ENCODE peak calls at places on chromosomes 7 and 10, in six cellular contexts. One of them, this sample, is unnamed.

GRCh38 chr10:97411411-97411810 is 10.3 kb upstream of the RRP12 start:
- DNase-seq in HCT116: no peak
- DNase-seq in IMR-90: peak; percentile 37
- DNase-seq in HepG2: peak; percentile 90
- DNase-seq in K562: no peak
- DNase-seq in GM12878: no peak
- DNase-seq in this sample: no peak

GRCh38 chr7:129271500-129272355 is 46.9 kb downstream of the AHCYL2 start:
- DNase-seq in HCT116: peak; percentile 38
- DNase-seq in IMR-90: peak; percentile 43
- DNase-seq in HepG2: peak; percentile 64
- DNase-seq in K562: peak; percentile 79
- DNase-seq in GM12878: peak; percentile 21
- DNase-seq in this sample: peak; percentile 69

GRCh38 chr7:44473295-44473694 is 17.2 kb downstream of the NUDCD3 start:
- DNase-seq in HCT116: no peak
- DNase-seq in IMR-90: peak; percentile 45
- DNase-seq in HepG2: peak; percentile 92
- DNase-seq in K562: no peak
- DNase-seq in GM12878: no peak
- DNase-seq in this sample: no peak

GRCh38 chr7:68476966-68477365 is 1121.3 kb upstream of the AUTS2 start:
- DNase-seq in HCT116: no peak
- DNase-seq in IMR-90: no peak
- DNase-seq in HepG2: no peak
- DNase-seq in K562: no peak
- DNase-seq in GM12878: no peak
- DNase-seq in this sample: no peak

GRCh38 chr7:120993011-120993574 is 4.6 kb downstream of the CPED1 start:
- DNase-seq in HCT116: no peak
- DNase-seq in IMR-90: peak; percentile 26
- DNase-seq in HepG2: no peak
- DNase-seq in K562: no peak
- DNase-seq in GM12878: no peak
- DNase-seq in this sample: no peak

GRCh38 chr7:120931243-120931642 is 19.3 kb upstream of the ING3 start:
- DNase-seq in HCT116: no peak
- DNase-seq in IMR-90: peak; percentile 4
- DNase-seq in HepG2: no peak
- DNase-seq in K562: no peak
- DNase-seq in GM12878: no peak
- DNase-seq in this sample: peak; percentile 76

GRCh38 chr10:97180367-97180763 is 5.4 kb downstream of the SLIT1 start:
- DNase-seq in HCT116: no peak
- DNase-seq in IMR-90: no peak
- DNase-seq in HepG2: no peak
- DNase-seq in K562: no peak
- DNase-seq in GM12878: no peak
- DNase-seq in this sample: no peak

GRCh38 chr10:102335184-102335583 is 60.3 kb upstream of the NFKB2 start:
- DNase-seq in HCT116: no peak
- DNase-seq in IMR-90: peak; percentile 15
- DNase-seq in HepG2: no peak
- DNase-seq in K562: no peak
- DNase-seq in GM12878: no peak
- DNase-seq in this sample: no peak

GRCh38 chr10:12129222-12130111 is at the start of gene SEC61A2:
- DNase-seq in HCT116: peak; percentile 73
- DNase-seq in IMR-90: peak; percentile 84
- DNase-seq in HepG2: peak; percentile 77
- DNase-seq in K562: peak; percentile 100
- DNase-seq in GM12878: peak; percentile 53
- DNase-seq in this sample: peak; percentile 91
- TF ChIP-seq POLR2A in HCT116: peak; percentile 9
- TF ChIP-seq POLR2A in IMR-90: peak; percentile 40
- TF ChIP-seq POLR2A in HepG2: peak; percentile 90
- TF ChIP-seq POLR2A in K562: peak; percentile 84
- TF ChIP-seq POLR2A in GM12878: peak; percentile 91
- TF ChIP-seq POLR2A in this sample: peak; percentile 76

GRCh38 chr10:7090529-7090928 is 320.3 kb downstream of the SFMBT2 start:
- DNase-seq in HCT116: no peak
- DNase-seq in IMR-90: peak; percentile 51
- DNase-seq in HepG2: no peak
- DNase-seq in K562: no peak
- DNase-seq in GM12878: no peak
- DNase-seq in this sample: no peak

GRCh38 chr10:7082967-7083366 is 327.9 kb downstream of the SFMBT2 start:
- DNase-seq in HCT116: no peak
- DNase-seq in IMR-90: peak; percentile 12
- DNase-seq in HepG2: no peak
- DNase-seq in K562: no peak
- DNase-seq in GM12878: no peak
- DNase-seq in this sample: no peak

GRCh38 chr10:7084255-7085005 is 326.4 kb downstream of the SFMBT2 start:
- DNase-seq in HCT116: no peak
- DNase-seq in IMR-90: peak; percentile 33
- DNase-seq in HepG2: no peak
- DNase-seq in K562: no peak
- DNase-seq in GM12878: no peak
- DNase-seq in this sample: no peak

GRCh38 chr10:7085913-7086589 is 324.8 kb downstream of the SFMBT2 start:
- DNase-seq in HCT116: no peak
- DNase-seq in IMR-90: peak; percentile 72
- DNase-seq in HepG2: no peak
- DNase-seq in K562: peak; percentile 35
- DNase-seq in GM12878: no peak
- DNase-seq in this sample: no peak

DNA sequence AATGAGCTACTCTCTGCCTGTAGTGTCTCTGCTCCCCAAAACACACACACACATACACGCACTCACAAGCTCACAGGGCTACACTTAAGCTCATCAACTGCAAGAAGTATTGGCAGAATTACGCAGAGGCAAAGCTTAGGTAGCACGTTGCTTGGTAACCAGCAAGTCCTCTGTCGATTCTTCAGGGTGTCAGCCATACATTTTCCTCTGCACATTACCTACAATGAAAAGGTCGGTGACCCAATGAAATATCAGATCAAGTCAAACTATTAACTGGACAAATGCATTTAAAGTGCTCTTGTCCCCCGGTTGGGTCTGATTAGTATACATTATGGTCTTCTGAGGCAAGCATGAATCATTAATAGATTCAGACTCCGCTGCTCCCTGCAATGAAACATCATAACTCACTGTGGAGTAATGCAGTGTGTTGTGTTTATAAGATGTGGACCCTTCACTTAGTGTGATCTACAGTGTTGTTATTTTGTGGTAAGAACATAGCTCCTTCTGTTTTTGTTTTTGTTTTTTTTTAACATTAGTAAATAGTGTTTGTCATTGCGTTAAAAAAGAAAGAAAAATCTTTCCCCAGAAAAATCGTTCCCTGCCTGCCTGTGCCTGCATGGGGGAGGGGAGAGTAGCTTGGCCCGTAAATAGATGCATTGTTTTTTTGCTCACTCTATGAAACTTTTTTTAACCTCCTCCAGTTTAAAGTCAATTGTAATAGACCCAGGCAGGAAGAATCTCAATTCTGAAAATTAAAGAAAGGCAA is 325.5 kb downstream of the SFMBT2 start:
- DNase-seq in HCT116: no peak
- DNase-seq in IMR-90: peak; percentile 64
- DNase-seq in HepG2: no peak
- DNase-seq in K562: no peak
- DNase-seq in GM12878: no peak
- DNase-seq in this sample: no peak
- H3K9ac ChIP-seq in HCT116: no peak overlapping the region
- H3K9ac ChIP-seq in IMR-90: no peak overlapping the region
- H3K9ac ChIP-seq in HepG2: no peak overlapping the region
- H3K9ac ChIP-seq in K562: no peak overlapping the region
- H3K9ac ChIP-seq in GM12878: no peak overlapping the region
- H3K9ac ChIP-seq in this sample: no peak overlapping the region

GRCh38 chr10:110871236-110872084 is at the start of gene PDCD4:
- DNase-seq in HCT116: peak; percentile 95
- DNase-seq in IMR-90: peak; percentile 96
- DNase-seq in HepG2: peak; percentile 94
- DNase-seq in K562: peak; percentile 93
- DNase-seq in GM12878: peak; percentile 86
- DNase-seq in this sample: peak; percentile 99

GRCh38 chr10:110870823-110871235 is 899 bp upstream of the PDCD4 start:
- DNase-seq in HCT116: no peak
- DNase-seq in IMR-90: no peak
- DNase-seq in HepG2: no peak
- DNase-seq in K562: no peak
- DNase-seq in GM12878: no peak
- DNase-seq in this sample: peak; percentile 1

GRCh38 chr10:110873951-110874350 is 2.2 kb downstream of the PDCD4 start:
- DNase-seq in HCT116: no peak
- DNase-seq in IMR-90: no peak
- DNase-seq in HepG2: no peak
- DNase-seq in K562: no peak
- DNase-seq in GM12878: no peak
- DNase-seq in this sample: peak; percentile 4

GRCh38 chr10:110872984-110873569 is 1.3 kb downstream of the PDCD4 start:
- DNase-seq in HCT116: no peak
- DNase-seq in IMR-90: no peak
- DNase-seq in HepG2: no peak
- DNase-seq in K562: no peak
- DNase-seq in GM12878: no peak
- DNase-seq in this sample: peak; percentile 12

GRCh38 chr10:110872145-110872983 is 636 bp downstream of the PDCD4 start:
- DNase-seq in HCT116: no peak
- DNase-seq in IMR-90: peak; percentile 81
- DNase-seq in HepG2: peak; percentile 69
- DNase-seq in K562: peak; percentile 50
- DNase-seq in GM12878: no peak
- DNase-seq in this sample: peak; percentile 58
- TF ChIP-seq POLR2A in HCT116: no peak
- TF ChIP-seq POLR2A in IMR-90: peak; percentile 68
- TF ChIP-seq POLR2A in HepG2: no peak
- TF ChIP-seq POLR2A in K562: no peak
- TF ChIP-seq POLR2A in GM12878: peak; percentile 77
- TF ChIP-seq POLR2A in this sample: no peak

GRCh38 chr7:104208421-104208780 is 588 bp upstream of the ORC5 start:
- DNase-seq in HCT116: no peak
- DNase-seq in IMR-90: no peak
- DNase-seq in HepG2: no peak
- DNase-seq in K562: no peak
- DNase-seq in GM12878: no peak
- DNase-seq in this sample: no peak

GRCh38 chr7:104207348-104207730 is 474 bp downstream of the ORC5 start:
- DNase-seq in HCT116: no peak
- DNase-seq in IMR-90: peak; percentile 12
- DNase-seq in HepG2: peak; percentile 13
- DNase-seq in K562: no peak
- DNase-seq in GM12878: no peak
- DNase-seq in this sample: peak; percentile 60

GRCh38 chr7:104209063-104209462 is 1.2 kb upstream of the ORC5 start:
- DNase-seq in HCT116: no peak
- DNase-seq in IMR-90: no peak
- DNase-seq in HepG2: no peak
- DNase-seq in K562: no peak
- DNase-seq in GM12878: no peak
- DNase-seq in this sample: no peak

GRCh38 chr7:104207731-104208420 is at the start of gene ORC5:
- DNase-seq in HCT116: peak; percentile 53
- DNase-seq in IMR-90: peak; percentile 80
- DNase-seq in HepG2: peak; percentile 65
- DNase-seq in K562: peak; percentile 95
- DNase-seq in GM12878: peak; percentile 44
- DNase-seq in this sample: peak; percentile 85

GRCh38 chr7:104206841-104207240 is 972 bp downstream of the ORC5 start:
- DNase-seq in HCT116: no peak
- DNase-seq in IMR-90: no peak
- DNase-seq in HepG2: no peak
- DNase-seq in K562: no peak
- DNase-seq in GM12878: no peak
- DNase-seq in this sample: peak; percentile 18
- H3K9ac ChIP-seq in HCT116: peak overlapping the region; percentile 93
- H3K9ac ChIP-seq in IMR-90: peak overlapping the region; percentile 92
- H3K9ac ChIP-seq in HepG2: peak overlapping the region; percentile 86
- H3K9ac ChIP-seq in K562: peak overlapping the region; percentile 95
- H3K9ac ChIP-seq in GM12878: peak overlapping the region; percentile 91
- H3K9ac ChIP-seq in this sample: peak overlapping the region; percentile 90

GRCh38 chr7:157347217-157347904 is 10.6 kb downstream of the DNAJB6 start:
- DNase-seq in HCT116: peak; percentile 49
- DNase-seq in IMR-90: peak; percentile 85
- DNase-seq in HepG2: no peak
- DNase-seq in K562: no peak
- DNase-seq in GM12878: no peak
- DNase-seq in this sample: no peak
- TF ChIP-seq POLR2A in HCT116: no peak
- TF ChIP-seq POLR2A in IMR-90: no peak
- TF ChIP-seq POLR2A in HepG2: no peak
- TF ChIP-seq POLR2A in K562: no peak
- TF ChIP-seq POLR2A in GM12878: no peak
- TF ChIP-seq POLR2A in this sample: no peak

DNA sequence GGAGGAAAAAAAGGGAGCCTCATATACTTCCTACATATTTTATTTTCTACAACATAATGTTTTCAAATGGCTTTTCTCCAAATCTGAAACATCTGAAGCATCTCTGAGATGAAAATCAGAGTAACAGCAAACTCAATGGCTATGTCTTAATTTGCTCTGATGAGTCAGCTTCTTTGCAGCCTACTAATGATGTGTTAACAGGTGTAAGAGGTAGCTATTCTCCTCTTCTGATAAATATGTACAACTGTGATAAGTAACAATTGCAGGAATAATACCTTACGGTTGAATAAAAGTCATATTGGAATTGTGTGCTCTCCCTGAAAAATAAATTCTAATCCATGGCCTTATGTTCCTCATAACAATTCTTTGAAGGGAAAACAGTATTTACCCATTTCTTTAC is 45.2 kb downstream of the GNAT3 start:
- DNase-seq in HCT116: no peak
- DNase-seq in IMR-90: no peak
- DNase-seq in HepG2: no peak
- DNase-seq in K562: no peak
- DNase-seq in GM12878: no peak
- DNase-seq in this sample: no peak
- H3K9ac ChIP-seq in HCT116: no peak overlapping the region
- H3K9ac ChIP-seq in IMR-90: no peak overlapping the region
- H3K9ac ChIP-seq in HepG2: no peak overlapping the region
- H3K9ac ChIP-seq in K562: no peak overlapping the region
- H3K9ac ChIP-seq in GM12878: no peak overlapping the region
- H3K9ac ChIP-seq in this sample: no peak overlapping the region

This sample was measured in endothelial cell of umbilical vein.